ENCODE peak calls at places on chromosomes 5 and 9, in nine cellular contexts. B, H, O, L, F, K, Z, D and W are unnamed samples.

GRCh38 chr5:146048994-146049703 is 56.2 kb downstream of the PLAC8L1 start:
- DNase-seq in B (peak; percentile 63), H (peak; percentile 57), O (peak; percentile 91), L (no peak), F (no peak), K (peak; percentile 91), Z (peak; percentile 51), D (peak; percentile 64), W (no peak)

GRCh38 chr9:114077162-114077837 is 800 bp downstream of the AMBP start:
- DNase-seq in B (no peak), H (no peak), O (no peak), L (no peak), F (no peak), K (no peak), Z (no peak), D (no peak), W (no peak)

GRCh38 chr5:16536246-16536645 is 70.6 kb upstream of the ZNF622 start:
- DNase-seq in B (no peak), H (no peak), O (peak; percentile 46), L (no peak), F (no peak), K (no peak), Z (no peak), D (no peak), W (no peak)

GRCh38 chr5:149549461-149550266 is 1.6 kb downstream of the CSNK1A1 start:
- DNase-seq in B (no peak), H (no peak), O (peak; percentile 54), L (no peak), F (no peak), K (peak; percentile 65), Z (peak; percentile 56), D (no peak), W (no peak)

GRCh38 chr9:135239769-135240141 is 152.3 kb downstream of the OLFM1 start:
- DNase-seq in B (no peak), H (no peak), O (no peak), L (no peak), F (no peak), K (no peak), Z (no peak), D (no peak), W (no peak)

GRCh38 chr9:134707731-134708671 is 66.4 kb downstream of the COL5A1 start:
- DNase-seq in B (no peak), H (no peak), O (no peak), L (no peak), F (peak; percentile 44), K (no peak), Z (no peak), D (no peak), W (no peak)

GRCh38 chr9:128153947-128154695 is 4.9 kb downstream of the LCN2 start:
- DNase-seq in B (no peak), H (no peak), O (no peak), L (peak; percentile 31), F (peak; percentile 45), K (no peak), Z (no peak), D (no peak), W (no peak)

GRCh38 chr9:19283108-19283710 is 52.7 kb downstream of the DENND4C start:
- DNase-seq in B (no peak), H (no peak), O (no peak), L (no peak), F (no peak), K (no peak), Z (no peak), D (no peak), W (no peak)

GRCh38 chr5:34536699-34537098 is 119.4 kb upstream of the RAI14 start:
- DNase-seq in B (no peak), H (no peak), O (no peak), L (no peak), F (no peak), K (no peak), Z (no peak), D (no peak), W (no peak)

GRCh38 chr5:156450778-156451177 is 123.8 kb downstream of the SGCD start:
- DNase-seq in B (no peak), H (no peak), O (no peak), L (no peak), F (no peak), K (no peak), Z (no peak), D (no peak), W (no peak)

GRCh38 chr9:18689166-18689565 is 215.2 kb downstream of the ADAMTSL1 start:
- DNase-seq in B (no peak), H (no peak), O (no peak), L (no peak), F (no peak), K (no peak), Z (no peak), D (no peak), W (no peak)

GRCh38 chr9:121184463-121184862 is 17.2 kb downstream of the RAB14 start:
- DNase-seq in B (no peak), H (no peak), O (no peak), L (no peak), F (no peak), K (no peak), Z (no peak), D (no peak), W (no peak)

GRCh38 chr5:78001198-78001597 is 225.1 kb upstream of the TBCA start:
- DNase-seq in B (no peak), H (no peak), O (no peak), L (no peak), F (no peak), K (no peak), Z (no peak), D (no peak), W (no peak)

GRCh38 chr5:134171972-134172371 is 4.8 kb downstream of the SKP1 start:
- DNase-seq in B (no peak), H (no peak), O (no peak), L (no peak), F (no peak), K (no peak), Z (no peak), D (no peak), W (peak; percentile 12)

DNA sequence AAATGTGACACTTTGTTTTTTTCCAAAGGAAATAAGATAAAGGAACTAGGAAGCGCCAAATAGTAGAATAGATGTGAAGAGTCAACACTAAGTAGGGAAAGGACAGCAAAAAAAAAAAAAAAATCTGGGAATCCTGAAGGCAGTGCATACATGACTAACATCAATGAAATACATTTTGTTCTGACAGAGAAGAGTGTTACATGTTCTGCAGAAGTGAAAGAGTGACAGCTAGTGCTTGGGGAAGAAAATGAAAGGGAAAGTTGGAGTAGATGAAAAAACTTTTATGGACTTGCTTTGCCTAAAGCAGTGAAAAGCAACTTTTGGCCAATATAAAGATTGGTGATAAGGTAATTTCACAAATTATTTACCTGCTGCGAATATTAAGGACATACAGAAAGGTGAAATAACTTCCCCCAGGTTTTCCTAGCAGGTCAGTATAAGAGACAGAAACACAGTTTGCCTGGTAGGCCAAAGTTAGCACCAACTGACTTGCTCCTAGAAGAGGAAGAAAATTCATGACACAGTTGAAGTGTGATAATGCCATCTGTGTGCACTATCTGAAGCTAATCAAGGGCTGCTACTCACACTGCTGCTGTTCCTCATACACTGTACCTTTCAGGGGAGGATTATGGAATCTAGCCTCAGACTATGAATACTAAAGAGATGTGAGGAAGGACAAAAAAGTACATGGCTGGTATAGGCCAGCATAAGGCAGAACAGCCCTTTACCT is 38.6 kb downstream of the RANBP6 start:
- DNase-seq in B (no peak), H (no peak), O (peak; percentile 51), L (no peak), F (no peak), K (peak; percentile 20), Z (peak; percentile 26), D (no peak), W (no peak)
- TF ChIP-seq CTCF in B (no peak), H (no peak), O (no peak), L (no peak), F (no peak), K (no peak), Z (peak; percentile 41), D (no peak), W (no peak)

GRCh38 chr9:91075279-91075678 is 273.7 kb downstream of the SYK start:
- DNase-seq in B (no peak), H (no peak), O (peak; percentile 37), L (no peak), F (no peak), K (no peak), Z (no peak), D (no peak), W (no peak)
- TF ChIP-seq CTCF in B (no peak), H (no peak), O (no peak), L (no peak), F (no peak), K (no peak), Z (no peak), D (no peak), W (no peak)

GRCh38 chr5:12119657-12120056 is 215.4 kb upstream of the CTNND2 start:
- DNase-seq in B (no peak), H (no peak), O (no peak), L (no peak), F (no peak), K (no peak), Z (no peak), D (no peak), W (no peak)
- TF ChIP-seq CTCF in B (no peak), H (no peak), O (no peak), L (no peak), F (no peak), K (no peak), Z (no peak), D (no peak), W (no peak)

GRCh38 chr9:71245651-71246050 is 124.2 kb upstream of the TRPM3 start:
- DNase-seq in B (no peak), H (no peak), O (no peak), L (no peak), F (no peak), K (no peak), Z (no peak), D (no peak), W (no peak)

GRCh38 chr9:71253021-71253420 is 131.6 kb upstream of the TRPM3 start:
- DNase-seq in B (no peak), H (no peak), O (peak; percentile 2), L (no peak), F (no peak), K (peak; percentile 6), Z (no peak), D (no peak), W (no peak)

GRCh38 chr9:71250626-71251025 is 129.2 kb upstream of the TRPM3 start:
- DNase-seq in B (no peak), H (no peak), O (no peak), L (no peak), F (no peak), K (no peak), Z (no peak), D (no peak), W (no peak)

GRCh38 chr9:71254592-71255277 is 133.3 kb upstream of the TRPM3 start:
- DNase-seq in B (no peak), H (no peak), O (no peak), L (no peak), F (no peak), K (no peak), Z (no peak), D (no peak), W (no peak)

DNA sequence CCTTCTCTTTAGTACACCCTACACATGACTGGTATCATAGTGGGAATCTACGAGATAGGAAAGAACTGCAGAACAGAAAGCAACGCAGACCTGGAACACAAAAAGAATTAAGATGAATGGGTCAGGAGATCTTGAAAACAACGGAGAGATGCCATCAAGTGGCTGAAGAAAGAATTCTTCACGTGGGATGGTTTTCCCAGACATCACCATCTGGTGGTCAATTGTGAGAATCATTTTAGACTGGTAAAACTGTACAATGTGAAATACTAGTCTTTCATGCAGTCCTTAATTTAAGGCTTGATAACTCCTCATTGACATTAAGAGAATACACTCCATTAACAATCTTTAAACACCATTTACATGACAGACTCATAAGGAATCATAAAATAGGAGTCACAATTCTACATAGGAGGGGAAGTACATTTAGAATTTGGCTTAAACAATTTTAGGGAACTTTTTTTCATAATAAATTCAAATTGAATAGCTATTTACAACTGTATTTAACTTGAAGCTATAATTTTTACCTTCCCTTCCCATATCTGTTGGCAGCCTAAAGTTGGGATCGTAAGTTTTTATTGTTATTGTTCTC is 128.4 kb upstream of the TRPM3 start:
- DNase-seq in B (peak; percentile 53), H (no peak), O (peak; percentile 87), L (no peak), F (no peak), K (peak; percentile 75), Z (peak; percentile 27), D (peak; percentile 14), W (no peak)
- TF ChIP-seq CTCF in B (peak; percentile 81), H (peak; percentile 49), O (peak; percentile 85), L (peak; percentile 52), F (no peak), K (peak; percentile 87), Z (no peak), D (peak; percentile 89), W (peak; percentile 62)